ENCODE peak calls at places on chromosomes 12 and 14, in seven cellular contexts. S is small intestine, Y is gastrocnemius medialis, T is cardiac muscle cell, M is neuronal stem cell, E is A549, K is aorta. P is an unnamed sample.

GRCh38 chr12:122983789-122984515 is 3.5 kb downstream of the ARL6IP4 start:
- DNase-seq in S (no peak), Y (no peak), T (no peak), M (no peak), E (no peak), K (no peak), P (no peak)

GRCh38 chr14:90438841-90439240 is 42.0 kb downstream of the CALM1 start:
- DNase-seq in S (no peak), Y (no peak), T (no peak), M (no peak), E (no peak), K (no peak), P (no peak)

GRCh38 chr14:101503431-101504095 is 57.7 kb upstream of the DIO3 start:
- DNase-seq in S (no peak), Y (no peak), T (no peak), M (no peak), E (no peak), K (peak; percentile 13), P (peak; percentile 53)

GRCh38 chr14:86654558-86655184 is 1124.7 kb downstream of the FLRT2 start:
- DNase-seq in S (peak; percentile 0), Y (no peak), T (peak; percentile 82), M (peak; percentile 51), E (peak; percentile 51), K (no peak), P (peak; percentile 37)

GRCh38 chr14:100770605-100771120 is 44.0 kb downstream of the DLK1 start:
- DNase-seq in S (no peak), Y (no peak), T (no peak), M (no peak), E (no peak), K (no peak), P (no peak)

GRCh38 chr14:104117341-104118005 is 20.9 kb upstream of the KIF26A start:
- DNase-seq in S (peak; percentile 52), Y (no peak), T (no peak), M (no peak), E (no peak), K (peak; percentile 32), P (peak; percentile 53)

GRCh38 chr14:77580964-77581505 is 35.4 kb downstream of the SPTLC2 start:
- DNase-seq in S (peak; percentile 69), Y (no peak), T (no peak), M (no peak), E (no peak), K (no peak), P (no peak)

GRCh38 chr14:71478542-71478941 is 453.7 kb upstream of the RGS6 start:
- DNase-seq in S (no peak), Y (no peak), T (no peak), M (no peak), E (no peak), K (no peak), P (no peak)

GRCh38 chr14:104309657-104310369 is 171.4 kb downstream of the KIF26A start:
- DNase-seq in S (no peak), Y (no peak), T (no peak), M (no peak), E (no peak), K (peak; percentile 20), P (peak; percentile 54)

GRCh38 chr14:63178912-63179311 is 25.3 kb upstream of the RHOJ start:
- DNase-seq in S (no peak), Y (no peak), T (no peak), M (no peak), E (no peak), K (no peak), P (no peak)

GRCh38 chr12:50195832-50196231 is 28.7 kb upstream of the CERS5 start:
- DNase-seq in S (no peak), Y (peak; percentile 16), T (no peak), M (no peak), E (no peak), K (no peak), P (no peak)

GRCh38 chr12:76573840-76574373 is 14.3 kb upstream of the OSBPL8 start:
- DNase-seq in S (no peak), Y (no peak), T (no peak), M (no peak), E (no peak), K (no peak), P (no peak)

GRCh38 chr14:89340200-89340667 is 76.8 kb downstream of the FOXN3 start:
- DNase-seq in S (peak; percentile 65), Y (no peak), T (no peak), M (no peak), E (no peak), K (no peak), P (no peak)

GRCh38 chr12:75724913-75725312 is 213.5 kb upstream of the KRR1 start:
- DNase-seq in S (no peak), Y (peak; percentile 8), T (no peak), M (no peak), E (peak; percentile 80), K (no peak), P (no peak)

GRCh38 chr12:58171914-58172313 is 230.5 kb downstream of the ATP23 start:
- DNase-seq in S (peak; percentile 59), Y (no peak), T (no peak), M (no peak), E (no peak), K (no peak), P (no peak)

GRCh38 chr14:37593496-37594237 is 1.4 kb downstream of the FOXA1 start:
- DNase-seq in S (no peak), Y (no peak), T (no peak), M (no peak), E (no peak), K (no peak), P (no peak)

GRCh38 chr12:14982562-14982961 is 9.7 kb downstream of the PDE6H start:
- DNase-seq in S (no peak), Y (no peak), T (no peak), M (no peak), E (no peak), K (no peak), P (no peak)

GRCh38 chr14:68076451-68076850 is 256.9 kb downstream of the RAD51B start:
- DNase-seq in S (peak; percentile 48), Y (no peak), T (no peak), M (no peak), E (peak; percentile 49), K (no peak), P (no peak)

GRCh38 chr12:74120644-74121043 is 417.0 kb upstream of the ATXN7L3B start:
- DNase-seq in S (no peak), Y (no peak), T (no peak), M (no peak), E (no peak), K (no peak), P (no peak)

GRCh38 chr14:40164083-40164482 is 731.9 kb upstream of the FBXO33 start:
- DNase-seq in S (no peak), Y (no peak), T (no peak), M (no peak), E (no peak), K (no peak), P (no peak)

GRCh38 chr12:132259872-132260695 is 69.3 kb downstream of the GALNT9 start:
- DNase-seq in S (no peak), Y (no peak), T (no peak), M (no peak), E (no peak), K (no peak), P (no peak)

DNA sequence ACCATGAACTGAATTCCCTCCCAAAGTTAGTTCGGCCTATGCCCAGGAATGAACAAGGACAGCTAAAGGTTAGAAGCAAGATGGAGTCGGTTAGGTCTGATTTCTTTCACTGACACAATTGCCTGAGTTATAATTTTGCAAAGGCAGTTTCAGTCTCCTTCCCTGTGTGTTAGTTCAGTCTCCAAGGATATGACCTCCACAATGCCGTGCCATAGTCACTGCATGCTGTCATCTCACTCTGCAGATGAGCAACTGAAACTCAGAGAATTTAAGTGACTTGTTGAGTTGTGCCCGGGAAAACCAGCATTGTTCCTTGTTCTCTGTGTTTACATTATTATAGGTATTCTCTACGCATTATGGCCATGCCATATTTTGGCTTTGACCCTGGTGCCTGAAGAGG is 10.1 kb upstream of the SERPINA1 start:
- DNase-seq in S (no peak), Y (no peak), T (no peak), M (no peak), E (no peak), K (no peak), P (no peak)
- H3K4me1 ChIP-seq in S (no peaks in the 10 kb centered on the region), Y (no peaks in the 10 kb centered on the region), T (no peaks in the 10 kb centered on the region), M (peaks cover 7% of the 10 kb centered on the region), E (no peaks in the 10 kb centered on the region), K (no peaks in the 10 kb centered on the region), P (no peaks in the 10 kb centered on the region)

GRCh38 chr14:74408870-74409269 is 17.1 kb downstream of the SYNDIG1L start:
- DNase-seq in S (no peak), Y (no peak), T (no peak), M (no peak), E (no peak), K (no peak), P (no peak)
- H3K9me3 ChIP-seq in S (no peaks in the 10 kb centered on the region), Y (no peaks in the 10 kb centered on the region), T (no peaks in the 10 kb centered on the region), M (no peaks in the 10 kb centered on the region), E (no peaks in the 10 kb centered on the region), K (no peaks in the 10 kb centered on the region), P (no peaks in the 10 kb centered on the region)

GRCh38 chr14:49980027-49980426 is 87.1 kb downstream of the ARF6 start:
- DNase-seq in S (no peak), Y (no peak), T (no peak), M (no peak), E (no peak), K (no peak), P (no peak)

GRCh38 chr14:49982522-49982951 is 89.7 kb downstream of the ARF6 start:
- DNase-seq in S (no peak), Y (no peak), T (no peak), M (no peak), E (peak; percentile 45), K (peak; percentile 68), P (no peak)

GRCh38 chr14:49984419-49984818 is 91.5 kb downstream of the ARF6 start:
- DNase-seq in S (no peak), Y (no peak), T (no peak), M (no peak), E (no peak), K (no peak), P (no peak)

GRCh38 chr14:49986344-49987014 is 93.6 kb downstream of the ARF6 start:
- DNase-seq in S (peak; percentile 49), Y (no peak), T (no peak), M (no peak), E (no peak), K (no peak), P (no peak)

GRCh38 chr14:49982082-49982481 is 89.2 kb downstream of the ARF6 start:
- DNase-seq in S (no peak), Y (no peak), T (no peak), M (no peak), E (no peak), K (no peak), P (no peak)
- H3K27ac ChIP-seq in S (no peak overlapping the region), Y (no peak overlapping the region), T (no peak overlapping the region), M (no peak overlapping the region), E (peak overlapping the region; percentile 90), K (peak overlapping the region; percentile 87), P (peak overlapping the region; percentile 68)

DNA sequence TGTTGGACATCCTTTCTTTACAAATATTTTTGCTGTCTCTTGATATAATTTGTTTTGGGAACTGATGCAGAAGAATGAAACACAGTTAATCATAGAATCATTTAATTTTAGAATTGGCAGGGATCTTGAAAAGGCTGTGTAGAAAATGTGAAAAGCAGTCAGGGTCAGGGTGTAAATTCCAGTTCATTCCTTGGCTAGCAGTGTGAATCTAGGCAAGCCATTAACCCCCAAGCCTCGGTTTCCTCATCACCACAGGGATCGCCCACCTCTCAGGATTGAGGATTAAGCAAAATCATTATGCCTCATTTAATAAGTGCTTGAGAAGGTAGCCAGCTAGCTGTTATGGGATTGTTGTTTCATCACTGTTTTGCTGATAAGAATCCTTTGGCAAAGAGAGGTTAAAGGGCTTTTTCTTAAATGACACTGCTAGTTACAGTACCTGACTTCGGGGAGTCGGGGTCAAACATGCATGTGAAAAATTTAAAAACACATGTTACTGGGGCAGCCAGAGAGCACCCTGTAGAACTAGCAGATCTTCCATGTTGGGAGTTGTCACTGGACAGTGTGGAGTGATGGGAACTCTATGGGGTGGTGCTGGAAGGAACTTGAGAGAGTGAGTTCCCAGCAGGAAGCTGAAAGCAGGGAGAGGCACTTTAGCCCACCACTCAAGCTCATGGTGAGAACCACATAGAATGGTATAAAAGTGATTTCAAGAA is 10.7 kb downstream of the TNFRSF1A start:
- DNase-seq in S (no peak), Y (no peak), T (no peak), M (no peak), E (no peak), K (no peak), P (no peak)
- H3K4me1 ChIP-seq in S (peaks cover 4% of the 10 kb centered on the region), Y (peaks cover 44% of the 10 kb centered on the region), T (peaks cover 21% of the 10 kb centered on the region), M (peaks cover 16% of the 10 kb centered on the region), E (peaks cover 99% of the 10 kb centered on the region), K (no peaks in the 10 kb centered on the region), P (peaks cover 56% of the 10 kb centered on the region)

P was measured in tibial artery.